ENCODE peak calls at places on chromosomes 11 and 22, in four cellular contexts. T is tibial artery, W is endothelial cell, C is right atrium auricular region. L is an unnamed sample.

GRCh38 chr11:69949327-69949726 is 128.8 kb upstream of the ANO1 start:
- DNase-seq in T (peak; percentile 35), W (no peak), C (peak; percentile 76), L (no peak)

GRCh38 chr11:117369521-117369920 is 41.9 kb downstream of the CEP164 start:
- DNase-seq in T (no peak), W (no peak), C (no peak), L (no peak)

GRCh38 chr22:29491012-29491411 is 11.0 kb downstream of the NEFH start:
- DNase-seq in T (no peak), W (no peak), C (no peak), L (no peak)

GRCh38 chr11:86553322-86553721 is 119.1 kb downstream of the ME3 start:
- DNase-seq in T (no peak), W (no peak), C (no peak), L (no peak)

GRCh38 chr22:19902245-19902699 is 39.3 kb upstream of the COMT start:
- DNase-seq in T (no peak), W (no peak), C (no peak), L (no peak)

GRCh38 chr11:120538707-120539106 is 27.2 kb downstream of the GRIK4 start:
- DNase-seq in T (no peak), W (no peak), C (no peak), L (no peak)

GRCh38 chr22:24023204-24023789 is 12.2 kb downstream of the CABIN1 start:
- DNase-seq in T (no peak), W (no peak), C (no peak), L (no peak)

GRCh38 chr11:111829185-111829968 is 42.0 kb downstream of the ALG9 start:
- DNase-seq in T (no peak), W (no peak), C (no peak), L (no peak)

GRCh38 chr11:92870241-92870826 is 99.1 kb upstream of the MTNR1B start:
- DNase-seq in T (no peak), W (no peak), C (no peak), L (no peak)

GRCh38 chr11:65352783-65353182 is 1.8 kb upstream of the TIGD3 start:
- DNase-seq in T (no peak), W (no peak), C (no peak), L (no peak)

GRCh38 chr22:33803883-33804282 is 116.4 kb downstream of the LARGE1 start:
- DNase-seq in T (no peak), W (no peak), C (no peak), L (no peak)

GRCh38 chr11:115717215-115717584 is 213.0 kb upstream of the CADM1 start:
- DNase-seq in T (no peak), W (no peak), C (no peak), L (no peak)

GRCh38 chr22:27970596-27971220 is 51.7 kb upstream of the PITPNB start:
- DNase-seq in T (no peak), W (no peak), C (no peak), L (no peak)

GRCh38 chr11:111954154-111954553 is 17.0 kb downstream of the DIXDC1 start:
- DNase-seq in T (no peak), W (no peak), C (peak; percentile 48), L (no peak)

GRCh38 chr11:111772535-111772934 is 6.3 kb upstream of the PPP2R1B start:
- DNase-seq in T (no peak), W (no peak), C (no peak), L (no peak)

GRCh38 chr11:128157423-128158298 is 429.7 kb downstream of the ETS1 start:
- DNase-seq in T (peak; percentile 30), W (peak; percentile 66), C (no peak), L (peak; percentile 33)

GRCh38 chr11:62974848-62975522 is 9.8 kb downstream of the SLC22A6 start:
- DNase-seq in T (no peak), W (peak; percentile 43), C (no peak), L (peak; percentile 34)

GRCh38 chr11:16815047-16815767 is 76.8 kb downstream of the C11orf58 start:
- DNase-seq in T (peak; percentile 67), W (no peak), C (peak; percentile 79), L (no peak)

GRCh38 chr11:93476796-93477195 is 66.4 kb downstream of the SMCO4 start:
- DNase-seq in T (no peak), W (no peak), C (no peak), L (no peak)

GRCh38 chr22:44783581-44783980 is 31.2 kb downstream of the ARHGAP8 start:
- DNase-seq in T (no peak), W (no peak), C (no peak), L (no peak)

GRCh38 chr11:16902182-16902581 is 112.0 kb downstream of the PLEKHA7 start:
- DNase-seq in T (no peak), W (no peak), C (no peak), L (no peak)

GRCh38 chr22:50276143-50276542 is 6.0 kb upstream of the MAPK11 start:
- DNase-seq in T (no peak), W (peak; percentile 52), C (no peak), L (peak; percentile 70)

GRCh38 chr11:118608268-118609214 is 1.1 kb downstream of the PHLDB1 start:
- DNase-seq in T (peak; percentile 84), W (no peak), C (peak; percentile 92), L (peak; percentile 45)

GRCh38 chr11:101129203-101129943 is at the start of gene PGR:
- DNase-seq in T (peak; percentile 69), W (peak; percentile 5), C (peak; percentile 62), L (peak; percentile 26)

GRCh38 chr11:129733384-129733783 is 82.3 kb upstream of the TMEM45B start:
- DNase-seq in T (no peak), W (no peak), C (no peak), L (no peak)

GRCh38 chr11:67248653-67249052 is 17.6 kb upstream of the GRK2 start:
- DNase-seq in T (no peak), W (no peak), C (no peak), L (no peak)

GRCh38 chr11:122751298-122752070 is 86.8 kb upstream of the CRTAM start:
- DNase-seq in T (no peak), W (no peak), C (no peak), L (peak; percentile 38)

GRCh38 chr11:6778518-6778917 is 4.3 kb upstream of the OR2AG1 start:
- DNase-seq in T (no peak), W (no peak), C (no peak), L (no peak)

GRCh38 chr11:29280452-29280851 is 736.4 kb downstream of the KCNA4 start:
- DNase-seq in T (no peak), W (no peak), C (no peak), L (no peak)

GRCh38 chr22:47196493-47196849 is 434.0 kb downstream of the TBC1D22A start:
- DNase-seq in T (no peak), W (no peak), C (peak; percentile 42), L (no peak)

GRCh38 chr22:22195265-22196017 is 49.1 kb upstream of the VPREB1 start:
- DNase-seq in T (peak; percentile 34), W (peak; percentile 80), C (no peak), L (peak; percentile 78)

GRCh38 chr11:2580444-2581050 is 119.2 kb downstream of the KCNQ1OT1 start:
- DNase-seq in T (peak; percentile 17), W (no peak), C (no peak), L (peak; percentile 13)

GRCh38 chr11:68657021-68657780 is 27.1 kb upstream of the GAL start:
- DNase-seq in T (no peak), W (no peak), C (no peak), L (peak; percentile 6)
- TF ChIP-seq CTCF in T (no peak), W (no peak), C (no peak), L (no peak)

DNA sequence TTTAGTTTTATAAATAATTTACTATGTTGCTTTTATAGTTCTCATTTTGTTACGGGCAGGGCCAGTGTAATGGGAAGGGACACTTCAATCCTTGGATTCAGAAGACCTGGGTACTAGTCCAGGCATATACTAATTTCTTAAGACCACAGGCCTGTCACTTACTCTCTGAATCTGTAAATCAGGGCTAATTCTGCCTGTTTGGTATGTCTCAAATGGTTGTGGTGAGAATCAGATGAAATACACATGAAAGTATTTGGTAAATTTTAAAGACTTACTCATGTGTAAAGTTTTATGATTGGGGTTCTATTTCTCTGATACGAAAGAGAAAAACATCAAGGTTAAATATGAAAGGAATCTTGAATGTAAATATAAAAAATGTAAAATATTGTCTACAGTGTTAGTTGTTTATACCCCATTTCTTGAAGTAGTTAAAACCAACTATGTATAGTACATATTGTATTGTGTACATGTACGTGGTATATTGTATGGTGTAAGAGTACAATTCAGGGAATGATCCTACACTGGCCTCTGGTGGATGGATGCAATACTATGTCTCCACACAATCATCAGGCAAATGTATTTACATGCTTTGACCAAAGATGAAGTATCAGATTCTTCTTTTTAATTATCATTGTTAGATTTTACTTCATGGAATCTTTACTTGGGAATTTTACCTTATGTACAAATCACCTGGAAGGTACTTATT is 24.5 kb upstream of the RAG2 start:
- DNase-seq in T (no peak), W (no peak), C (no peak), L (no peak)
- TF ChIP-seq CTCF in T (peak; percentile 58), W (no peak), C (no peak), L (no peak)

DNA sequence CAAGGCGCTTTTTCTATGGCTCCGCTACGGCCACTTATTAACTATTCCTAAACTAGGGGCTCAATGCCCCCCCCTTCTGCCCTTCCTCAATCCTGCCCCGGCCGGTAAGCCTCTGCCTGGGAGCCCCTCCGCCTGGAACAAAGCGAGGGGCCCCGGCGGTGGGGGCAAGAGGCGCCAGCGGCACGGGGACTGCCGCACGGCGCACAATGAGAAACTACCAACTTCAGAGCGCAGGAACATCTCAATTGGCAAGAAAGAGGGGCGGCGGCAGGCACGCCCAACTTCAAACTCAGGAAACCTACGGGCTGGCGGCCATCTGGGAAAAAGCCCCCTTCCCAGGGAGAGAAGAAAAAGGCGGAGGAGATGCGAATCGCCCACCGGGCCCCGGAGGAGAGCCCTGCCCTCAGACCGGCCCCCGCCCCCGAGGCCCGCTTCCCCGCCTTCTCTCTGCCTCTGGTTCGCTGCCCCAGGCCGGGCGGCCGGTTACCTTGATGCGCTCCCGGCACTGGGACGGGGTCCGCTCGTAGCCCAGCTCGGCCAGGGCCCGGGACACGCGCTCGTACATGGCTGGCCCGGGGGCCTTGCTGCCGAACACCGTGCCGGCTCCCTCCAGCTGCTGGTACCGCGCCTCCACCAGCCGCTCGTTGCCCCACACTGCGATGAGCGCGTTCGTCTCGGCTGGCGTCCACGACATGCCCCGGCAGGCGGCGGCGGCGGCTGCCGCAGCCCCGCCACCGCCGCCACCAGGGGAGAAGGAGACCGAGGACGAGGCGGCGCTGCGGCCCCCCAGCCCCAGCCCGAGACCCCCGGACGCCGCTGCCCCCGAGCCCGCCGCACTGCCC is 601 bp downstream of the MSANTD2 start:
- DNase-seq in T (no peak), W (peak; percentile 57), C (no peak), L (peak; percentile 69)
- TF ChIP-seq CTCF in T (no peak), W (no peak), C (no peak), L (no peak)

GRCh38 chr11:8328848-8329330 is 65.2 kb upstream of the LMO1 start:
- DNase-seq in T (peak; percentile 50), W (peak; percentile 92), C (peak; percentile 70), L (peak; percentile 91)
- TF ChIP-seq CTCF in T (no peak), W (peak; percentile 77), C (peak; percentile 71), L (peak; percentile 86)

DNA sequence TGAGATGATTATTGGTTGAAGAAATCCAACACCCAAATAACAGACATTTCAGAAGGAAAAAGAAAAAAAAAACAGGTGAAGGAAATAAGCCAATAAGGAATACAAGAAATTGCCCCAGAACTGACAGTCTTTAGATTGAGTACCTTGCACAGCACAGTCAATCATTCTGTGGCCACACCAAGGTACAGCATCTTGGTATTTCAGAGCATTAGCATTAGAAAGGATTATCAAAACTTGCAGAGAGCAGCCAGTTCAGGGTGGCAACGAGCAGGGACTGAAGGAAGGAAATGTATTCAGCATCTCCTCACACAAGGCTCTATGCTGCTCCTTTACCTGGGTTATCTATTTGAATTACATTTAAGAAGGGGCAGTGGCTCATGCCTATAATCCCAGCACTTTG is 2.1 kb downstream of the ADA2 start:
- DNase-seq in T (no peak), W (no peak), C (no peak), L (no peak)
- TF ChIP-seq CTCF in T (no peak), W (no peak), C (no peak), L (no peak)

L was measured in glutamatergic neuron.